ENCODE peak calls at places on chromosomes 7 and 10, in ten cellular contexts. D is choroid plexus epithelial cell; O is CD8-positive, alpha-beta T cell; C is GM12865; J is SJSA1; K is K562; A is HCT116; U is left ventricle myocardium inferior; L is transverse colon; B is IMR-90. P is an unnamed sample.

GRCh38 chr7:100065452-100066186 is 15.9 kb downstream of the ZNF3 start:
- DNase-seq in C (no peak), J (no peak), U (no peak), B (peak), L (no peak), A (no peak), O (no peak), D (peak), K (peak), P (no peak)

GRCh38 chr10:4902571-4903011 is 60.6 kb upstream of the AKR1C1 start:
- DNase-seq in K (no peak), A (no peak), B (no peak), L (no peak), U (no peak), D (peak), C (peak), J (no peak), O (no peak), P (no peak)

GRCh38 chr10:125392140-125392539 is 231.8 kb upstream of the CTBP2 start:
- DNase-seq in U (no peak), A (no peak), D (no peak), C (no peak), J (no peak), K (no peak), O (no peak), L (no peak), B (no peak), P (no peak)

GRCh38 chr10:125627646-125628045 is 55.3 kb downstream of the TEX36 start:
- DNase-seq in L (no peak), K (no peak), A (no peak), D (no peak), B (no peak), O (no peak), U (no peak), C (no peak), J (no peak), P (no peak)

GRCh38 chr7:20519641-20520040 is 95.8 kb upstream of the ABCB5 start:
- DNase-seq in L (no peak), B (no peak), D (no peak), K (no peak), A (no peak), C (no peak), J (no peak), U (no peak), O (no peak), P (no peak)

GRCh38 chr10:5534880-5535856 is 10.4 kb downstream of the CALML3 start:
- DNase-seq in L (no peak), O (no peak), B (peak), D (peak), C (no peak), U (no peak), J (no peak), K (no peak), A (no peak), P (no peak)

GRCh38 chr7:74164985-74165456 is 9.1 kb upstream of the EIF4H start:
- DNase-seq in J (no peak), O (no peak), L (no peak), D (peak), C (no peak), U (no peak), B (peak), A (no peak), K (peak), P (no peak)

GRCh38 chr10:29643785-29644501 is 9.2 kb upstream of the SVIL start:
- DNase-seq in A (no peak), L (no peak), O (no peak), C (no peak), U (peak), K (no peak), D (peak), J (no peak), B (peak), P (no peak)

GRCh38 chr7:12385364-12385786 is 18.3 kb downstream of the VWDE start:
- DNase-seq in J (no peak), O (no peak), C (no peak), K (peak), D (no peak), A (no peak), U (no peak), L (no peak), B (no peak), P (no peak)

GRCh38 chr10:11515596-11516418 is 95.6 kb downstream of the USP6NL start:
- DNase-seq in A (peak), D (peak), C (peak), K (peak), J (peak), U (no peak), L (peak), O (no peak), B (peak), P (no peak)

GRCh38 chr10:128242641-128243040 is 116.4 kb upstream of the MKI67 start:
- DNase-seq in C (no peak), B (no peak), O (no peak), D (no peak), U (no peak), J (no peak), K (peak), A (peak), L (no peak), P (no peak)

GRCh38 chr7:128944487-128945236 is 6.9 kb downstream of the IRF5 start:
- DNase-seq in U (no peak), C (no peak), B (no peak), D (no peak), K (no peak), O (no peak), A (no peak), L (no peak), J (no peak), P (no peak)

GRCh38 chr10:30832727-30833624 is 198.7 kb downstream of the ZNF438 start:
- DNase-seq in O (peak), B (no peak), L (no peak), A (no peak), C (no peak), K (no peak), U (no peak), J (no peak), D (no peak), P (no peak)

GRCh38 chr10:14665304-14665703 is 109.4 kb downstream of the FAM107B start:
- DNase-seq in U (no peak), J (no peak), B (no peak), L (no peak), O (no peak), K (no peak), C (peak), A (no peak), D (peak), P (no peak)

GRCh38 chr10:35372329-35372728 is 36.0 kb downstream of the CCNY start:
- DNase-seq in K (no peak), D (no peak), L (no peak), O (no peak), C (no peak), A (no peak), U (peak), J (peak), B (no peak), P (no peak)

GRCh38 chr10:120634629-120635028 is 177.6 kb downstream of the PLPP4 start:
- DNase-seq in A (peak), B (no peak), U (no peak), D (no peak), L (no peak), J (no peak), C (no peak), O (no peak), K (peak), P (no peak)

GRCh38 chr7:105940111-105940510 is 23.0 kb upstream of the CDHR3 start:
- DNase-seq in C (no peak), O (no peak), L (no peak), K (no peak), D (no peak), U (no peak), J (no peak), B (no peak), A (no peak), P (no peak)

GRCh38 chr10:57188846-57189245 is 827.8 kb upstream of the ZWINT start:
- DNase-seq in O (no peak), U (no peak), B (no peak), J (peak), A (no peak), C (no peak), D (no peak), K (no peak), L (no peak), P (no peak)

GRCh38 chr7:110600983-110601382 is 489.9 kb upstream of the LRRN3 start:
- DNase-seq in J (no peak), B (no peak), C (no peak), A (no peak), D (no peak), L (no peak), U (no peak), O (no peak), K (no peak), P (no peak)

GRCh38 chr7:111873963-111874693 is 311.8 kb upstream of the IMMP2L start:
- DNase-seq in C (no peak), B (peak), D (no peak), L (no peak), O (no peak), J (no peak), K (no peak), A (no peak), U (no peak), P (no peak)

GRCh38 chr10:71396714-71397339 is at the start of gene CDH23:
- DNase-seq in C (no peak), B (no peak), L (peak), O (peak), U (peak), J (peak), A (no peak), K (peak), D (no peak), P (no peak)

GRCh38 chr7:44849277-44850210 is 1.7 kb upstream of the H2AZ2 start:
- DNase-seq in D (peak), C (no peak), L (no peak), U (no peak), J (peak), O (no peak), K (no peak), A (no peak), B (peak), P (no peak)

GRCh38 chr7:90945104-90945752 is 319.0 kb upstream of the FZD1 start:
- DNase-seq in K (no peak), U (no peak), O (no peak), C (no peak), J (no peak), B (peak), L (no peak), D (peak), A (no peak), P (no peak)

GRCh38 chr7:142866361-142867096 is 11.7 kb downstream of the EPHB6 start:
- DNase-seq in K (peak), A (no peak), B (no peak), L (peak), J (no peak), D (peak), O (no peak), C (no peak), U (no peak), P (no peak)

GRCh38 chr10:51087114-51087513 is 12.8 kb downstream of the PRKG1 start:
- DNase-seq in J (no peak), A (no peak), O (no peak), C (no peak), B (no peak), K (no peak), D (no peak), L (no peak), U (no peak), P (no peak)
- H3K4me3 ChIP-seq in J (no peak), A (no peak), O (no peak), C (no peak), B (no peak), K (no peak), D (no peak), L (no peak), U (no peak), P (no peak)

GRCh38 chr10:790821-791551 is 101.5 kb upstream of the DIP2C start:
- DNase-seq in J (no peak), K (no peak), B (no peak), U (no peak), C (no peak), A (no peak), L (no peak), O (peak), D (no peak), P (no peak)

GRCh38 chr10:786666-787512 is 97.4 kb upstream of the DIP2C start:
- DNase-seq in L (no peak), A (no peak), K (no peak), C (no peak), U (no peak), B (no peak), J (no peak), O (peak), D (no peak), P (no peak)

GRCh38 chr10:789831-790701 is 100.6 kb upstream of the DIP2C start:
- DNase-seq in K (no peak), O (no peak), A (no peak), L (no peak), D (no peak), U (no peak), C (no peak), B (no peak), J (no peak), P (no peak)

GRCh38 chr10:787933-788651 is 98.6 kb upstream of the DIP2C start:
- DNase-seq in L (no peak), C (no peak), A (no peak), J (peak), K (no peak), B (peak), O (peak), D (peak), U (no peak), P (no peak)

GRCh38 chr10:788796-789748 is 99.6 kb upstream of the DIP2C start:
- DNase-seq in K (peak), U (peak), A (peak), O (peak), D (peak), L (peak), B (peak), C (no peak), J (peak), P (no peak)
- H3K4me3 ChIP-seq in K (peak), U (peak), A (no peak), O (no peak), D (peak), L (peak), B (peak), C (no peak), J (no peak), P (peak)

DNA sequence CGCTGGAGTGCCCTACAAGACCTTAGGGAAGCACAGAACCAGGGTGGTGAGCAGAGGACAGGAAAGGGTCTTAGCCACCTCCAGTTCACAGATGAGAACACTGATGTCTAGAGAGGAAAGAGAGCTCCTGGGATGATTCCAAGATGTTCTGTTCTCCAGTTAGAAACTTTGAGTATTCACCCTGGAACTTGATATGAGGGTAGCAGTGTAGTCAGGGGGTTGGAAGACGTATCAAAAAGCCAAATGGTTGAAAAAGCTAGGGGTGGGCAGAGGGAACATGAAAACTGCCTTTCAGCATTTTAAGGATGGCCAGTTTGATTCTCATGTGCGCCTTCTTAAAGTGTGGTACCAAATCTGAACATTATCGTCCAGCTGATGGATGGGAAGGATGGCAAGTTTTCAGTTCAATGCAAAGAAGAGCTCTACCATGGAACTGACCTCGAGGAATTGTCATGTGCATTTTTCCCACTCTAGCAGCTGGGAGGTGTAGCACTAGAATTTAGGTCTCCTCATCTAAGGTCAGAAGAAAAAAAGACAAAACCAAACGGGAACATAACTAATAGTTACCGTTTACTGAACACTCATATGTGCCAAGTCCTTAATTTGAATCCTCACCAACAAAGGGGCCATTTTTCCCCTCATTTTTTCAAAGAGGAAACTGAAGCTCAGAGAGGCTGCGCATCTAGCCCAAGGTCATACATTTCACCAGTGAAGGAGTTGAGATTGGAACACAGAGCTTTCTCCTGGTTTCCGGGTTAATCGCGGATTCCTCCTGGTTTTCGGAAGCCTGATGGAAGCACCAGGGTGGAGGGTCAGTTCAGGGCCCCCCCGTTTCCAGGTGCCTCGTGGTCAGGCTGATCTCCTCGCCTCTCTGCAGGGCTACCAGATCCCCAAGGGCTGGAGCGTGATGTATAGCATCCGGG is 6.0 kb upstream of the CYP26A1 start:
- DNase-seq in A (no peak), C (no peak), L (no peak), O (no peak), U (no peak), J (no peak), D (no peak), B (no peak), K (no peak), P (no peak)
- H3K4me3 ChIP-seq in A (no peak), C (no peak), L (peak), O (no peak), U (peak), J (peak), D (no peak), B (no peak), K (no peak), P (no peak)

GRCh38 chr7:150954986-150955518 is 23.1 kb downstream of the KCNH2 start:
- DNase-seq in O (no peak), D (no peak), C (no peak), U (no peak), J (no peak), A (no peak), B (no peak), L (no peak), K (no peak), P (no peak)
- H3K4me3 ChIP-seq in O (no peak), D (no peak), C (no peak), U (peak), J (no peak), A (no peak), B (no peak), L (peak), K (peak), P (no peak)

DNA sequence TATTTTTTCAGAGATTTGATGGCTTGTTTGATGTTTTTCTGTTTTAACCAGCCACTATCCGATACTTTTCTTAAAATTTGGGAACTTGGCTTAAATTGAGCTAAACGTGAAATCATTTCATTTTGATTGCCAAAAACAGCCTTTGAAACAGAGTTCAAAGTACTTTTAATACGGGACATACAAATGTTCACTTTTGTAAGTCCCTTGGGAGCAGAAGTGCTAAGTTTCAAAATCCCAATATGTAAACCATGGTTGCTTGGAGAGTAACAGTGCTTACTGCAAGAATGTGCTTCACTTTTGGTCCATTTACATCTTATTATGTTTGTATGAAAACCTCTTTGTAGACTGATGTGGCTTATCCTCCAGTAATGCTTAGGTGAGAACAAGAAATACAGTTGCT is 10.9 kb downstream of the PNPLA8 start:
- DNase-seq in B (no peak), L (no peak), O (no peak), J (no peak), D (peak), C (no peak), A (no peak), K (no peak), U (no peak), P (no peak)
- H3K4me3 ChIP-seq in B (no peak), L (no peak), O (no peak), J (no peak), D (no peak), C (no peak), A (no peak), K (no peak), U (no peak), P (no peak)

GRCh38 chr7:23204241-23204640 is 22.4 kb downstream of the NUP42 start:
- DNase-seq in D (no peak), C (no peak), O (no peak), U (no peak), J (no peak), B (peak), A (no peak), K (no peak), L (no peak), P (no peak)

GRCh38 chr7:23207029-23207428 is 25.2 kb downstream of the NUP42 start:
- DNase-seq in A (no peak), K (no peak), U (no peak), O (no peak), B (no peak), J (no peak), D (no peak), L (no peak), C (no peak), P (no peak)

GRCh38 chr7:23210502-23210901 is 28.7 kb downstream of the NUP42 start:
- DNase-seq in U (no peak), D (no peak), C (no peak), J (no peak), L (no peak), K (no peak), B (no peak), O (no peak), A (no peak), P (no peak)

GRCh38 chr7:23205861-23206510 is 24.1 kb downstream of the NUP42 start:
- DNase-seq in U (no peak), J (no peak), D (peak), B (no peak), A (no peak), L (no peak), K (no peak), C (no peak), O (no peak), P (no peak)

DNA sequence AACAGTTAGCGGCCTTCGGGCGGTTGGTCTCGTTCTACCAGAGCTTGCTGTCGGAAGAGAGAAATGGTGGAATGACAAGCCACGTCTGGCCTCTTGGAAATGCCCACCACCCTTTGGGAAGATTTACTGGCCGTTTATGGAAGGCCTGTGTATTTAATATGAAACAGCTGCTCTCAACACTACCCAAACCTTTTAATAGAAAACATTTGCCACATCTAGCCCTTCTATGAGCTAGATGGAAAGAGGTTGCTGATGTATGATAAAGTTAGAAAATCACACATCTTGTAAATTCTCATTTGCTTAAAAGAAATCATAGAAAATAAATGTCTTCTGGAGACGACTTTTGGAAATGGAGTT is 24.6 kb downstream of the NUP42 start:
- DNase-seq in K (no peak), L (no peak), A (no peak), O (no peak), D (no peak), U (no peak), J (no peak), C (no peak), B (no peak), P (no peak)
- H3K4me3 ChIP-seq in K (no peak), L (no peak), A (no peak), O (no peak), D (peak), U (peak), J (no peak), C (no peak), B (no peak), P (no peak)

DNA sequence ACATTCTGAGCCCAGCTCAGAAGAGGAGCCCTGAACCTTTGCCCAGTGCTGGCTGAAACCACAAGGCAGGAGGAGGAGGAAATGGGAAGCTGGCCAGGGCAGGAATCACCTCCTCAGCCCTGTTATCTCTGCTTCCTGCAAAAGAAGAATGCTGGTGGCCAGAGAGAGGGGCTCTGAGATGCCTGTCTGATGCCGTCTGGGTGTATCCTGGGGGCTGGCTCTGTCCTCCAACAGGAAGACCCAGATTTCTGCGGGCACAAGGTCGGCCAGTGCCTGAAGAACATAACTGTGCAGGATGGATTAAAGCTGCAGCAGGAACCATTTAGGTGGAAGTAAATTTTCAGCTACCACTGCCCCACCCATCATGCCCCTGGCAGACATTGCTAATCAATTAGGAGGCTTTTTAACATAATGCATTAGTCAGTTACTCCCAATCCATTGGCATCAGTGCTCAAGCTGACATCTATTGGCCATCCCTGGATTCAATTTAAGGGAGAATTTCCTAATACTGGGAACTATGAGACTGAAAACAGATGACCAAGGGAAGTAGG is 67.7 kb downstream of the COL13A1 start:
- DNase-seq in D (peak), K (no peak), O (no peak), C (no peak), L (peak), U (no peak), J (no peak), B (peak), A (peak), P (no peak)
- H3K4me3 ChIP-seq in D (no peak), K (no peak), O (no peak), C (no peak), L (no peak), U (no peak), J (no peak), B (no peak), A (peak), P (no peak)